ENCODE peak calls at places on chromosomes 12 and 14, in four cellular contexts. X is K562, D is GM12878, Q is HepG2. U is an unnamed sample.

GRCh38 chr14:57189070-57189469 is 79.6 kb downstream of the EXOC5 start:
- DNase-seq in D (no peak), Q (peak; percentile 3), X (peak; percentile 15), U (peak; percentile 19)

GRCh38 chr12:113416091-113416754 is 6.0 kb upstream of the SDSL start:
- DNase-seq in X (peak; percentile 76), Q (no peak), D (no peak), U (no peak)

GRCh38 chr14:55814873-55815272 is 234.9 kb downstream of the KTN1 start:
- DNase-seq in Q (no peak), D (no peak), X (no peak), U (no peak)

GRCh38 chr14:37131205-37131604 is 41.2 kb downstream of the SLC25A21 start:
- DNase-seq in Q (no peak), D (no peak), X (no peak), U (no peak)

GRCh38 chr14:69685217-69685616 is 73.8 kb downstream of the SUSD6 start:
- DNase-seq in X (peak; percentile 60), D (no peak), Q (no peak), U (no peak)

GRCh38 chr12:119068129-119068856 is 87.0 kb downstream of the SRRM4 start:
- DNase-seq in D (no peak), X (no peak), Q (no peak), U (no peak)

GRCh38 chr12:55067701-55068100 is 47.9 kb downstream of the NEUROD4 start:
- DNase-seq in X (no peak), Q (no peak), D (no peak), U (no peak)

GRCh38 chr12:2691340-2692111 is 103.2 kb upstream of the FKBP4 start:
- DNase-seq in X (no peak), D (peak; percentile 15), Q (no peak), U (no peak)

GRCh38 chr12:128820723-128821432 is 2.9 kb downstream of the SLC15A4 start:
- DNase-seq in D (no peak), Q (no peak), X (no peak), U (no peak)

GRCh38 chr14:23483216-23483854 is 13.8 kb downstream of the NGDN start:
- DNase-seq in Q (peak; percentile 69), X (peak; percentile 34), D (no peak), U (peak; percentile 77)

GRCh38 chr12:101780599-101780998 is 41.3 kb upstream of the SYCP3 start:
- DNase-seq in D (no peak), X (no peak), Q (no peak), U (no peak)

GRCh38 chr14:74955229-74955999 is at the start of gene PGF:
- DNase-seq in Q (no peak), X (peak; percentile 59), D (no peak), U (peak; percentile 77)

GRCh38 chr14:88255196-88255595 is 67.9 kb downstream of the KCNK10 start:
- DNase-seq in X (no peak), Q (no peak), D (no peak), U (no peak)

GRCh38 chr14:94458558-94459200 is 6.1 kb upstream of the SERPINA11 start:
- DNase-seq in X (no peak), Q (no peak), D (no peak), U (no peak)

GRCh38 chr12:26195250-26195640 is at the start of gene SSPN:
- DNase-seq in X (no peak), Q (no peak), D (no peak), U (peak; percentile 33)

GRCh38 chr14:106343636-106344035 is 817.3 kb downstream of the TMEM121 start:
- DNase-seq in Q (no peak), D (no peak), X (no peak), U (no peak)

GRCh38 chr12:28578361-28578760 is 388.1 kb downstream of the CCDC91 start:
- DNase-seq in D (no peak), Q (no peak), X (no peak), U (no peak)

GRCh38 chr14:96391293-96392118 is 422 bp upstream of the AK7 start:
- DNase-seq in X (peak; percentile 88), D (peak; percentile 69), Q (peak; percentile 82), U (peak; percentile 99)

GRCh38 chr14:37114039-37114438 is 58.4 kb downstream of the SLC25A21 start:
- DNase-seq in D (no peak), Q (no peak), X (no peak), U (no peak)

GRCh38 chr14:32438511-32438910 is 109.4 kb downstream of the AKAP6 start:
- DNase-seq in D (no peak), X (no peak), Q (no peak), U (no peak)

GRCh38 chr12:46487567-46488131 is 115.1 kb upstream of the SLC38A2 start:
- DNase-seq in X (no peak), Q (no peak), D (no peak), U (no peak)
- TF ChIP-seq FOXM1 in X (no peak), Q (no peak), D (no peak), U (no peak)

GRCh38 chr12:14369322-14369721 is 3.8 kb downstream of the ATF7IP start:
- DNase-seq in Q (no peak), D (no peak), X (no peak), U (no peak)

DNA sequence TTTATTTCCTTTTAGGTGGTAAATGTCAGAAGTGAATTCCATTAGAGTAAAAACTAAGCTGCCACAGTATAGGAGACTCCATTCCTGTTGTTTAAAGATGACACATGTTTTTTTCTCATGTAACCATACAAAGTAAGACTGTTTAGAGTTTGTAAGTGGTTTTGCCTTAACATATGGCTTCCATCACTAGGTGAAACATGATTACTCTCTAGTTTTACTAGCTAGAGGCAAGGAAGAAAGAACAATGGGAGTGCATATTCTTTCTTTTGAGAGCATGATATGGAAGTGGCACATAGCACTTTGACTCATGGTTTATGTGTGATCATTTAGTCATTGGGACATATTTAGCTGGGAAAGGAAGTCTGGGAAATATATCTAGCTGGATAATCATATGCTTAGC is 7.7 kb downstream of the ATF7IP start:
- DNase-seq in Q (no peak), X (no peak), D (no peak), U (no peak)
- TF ChIP-seq TARDBP in Q (no peak), X (no peak), D (no peak), U (no peak)

DNA sequence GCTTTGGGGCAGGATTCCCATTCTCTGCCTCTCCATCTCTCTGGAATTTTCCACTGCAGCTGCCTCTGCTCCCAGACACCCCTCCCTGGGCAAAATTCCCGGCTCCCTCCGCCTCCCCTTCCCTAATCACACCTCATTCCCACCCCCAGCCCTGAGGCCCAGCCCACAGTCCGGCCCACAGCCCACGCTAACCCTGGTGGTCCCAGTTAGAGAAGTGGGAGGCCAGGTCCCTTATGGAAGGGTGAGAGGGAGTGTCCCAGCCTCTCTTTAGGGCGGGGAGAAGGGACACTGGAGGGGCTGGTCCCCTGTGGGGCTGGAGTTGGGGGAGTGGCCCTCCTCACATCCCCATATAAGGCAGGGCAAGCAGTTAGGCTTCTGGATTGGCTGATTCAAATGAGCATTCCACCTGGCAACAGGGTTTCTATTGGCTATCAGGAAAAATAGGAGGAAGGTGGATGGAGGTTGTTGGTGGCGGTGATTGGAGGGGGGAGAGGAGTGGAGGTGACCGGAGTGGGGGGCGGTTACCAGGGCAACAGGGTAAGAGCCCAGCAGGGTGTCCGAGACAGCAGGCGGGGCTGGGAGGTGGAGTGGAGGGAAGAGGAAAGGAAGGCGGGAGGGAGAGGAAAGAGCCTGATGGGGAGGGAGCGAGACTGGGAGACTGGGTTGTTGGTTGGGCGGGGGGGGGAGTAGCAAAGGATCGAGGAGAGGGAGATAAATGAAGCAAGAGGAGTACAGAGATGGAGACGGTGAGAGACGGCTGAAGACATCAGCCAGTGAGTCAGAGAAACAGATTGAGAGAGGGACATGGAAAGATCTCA is 1.9 kb upstream of the PTMS start:
- DNase-seq in Q (peak; percentile 95), D (peak; percentile 98), X (peak; percentile 93), U (peak; percentile 94)
- TF ChIP-seq SP1 in Q (peak; percentile 6), D (peak; percentile 84), X (peak; percentile 37), U (no peak)

DNA sequence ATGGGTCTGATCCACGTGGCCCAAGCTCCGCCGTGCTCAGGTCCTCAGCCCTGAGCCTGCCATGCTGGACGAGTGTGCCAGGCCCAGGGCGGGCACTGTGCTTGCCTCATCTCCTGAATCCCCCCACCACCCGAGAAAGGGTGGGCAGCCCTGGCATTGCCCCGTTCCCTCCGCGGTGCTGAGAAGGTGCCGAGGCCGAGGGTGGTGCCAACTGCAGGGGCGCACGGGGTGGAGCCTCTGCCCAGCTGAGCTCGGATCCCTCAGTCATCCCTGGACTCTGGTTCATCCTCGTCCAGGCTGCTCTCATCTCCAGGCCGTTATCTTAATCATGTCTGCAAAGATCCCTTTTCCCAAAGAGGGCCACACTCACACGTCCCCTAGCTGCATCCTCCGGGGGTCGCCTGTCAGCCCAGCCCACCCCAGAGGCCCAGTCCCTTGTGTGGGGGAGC is 60.6 kb downstream of the NOC4L start:
- DNase-seq in D (no peak), Q (no peak), X (no peak), U (no peak)
- TF ChIP-seq FOXM1 in D (no peak), Q (no peak), X (no peak), U (no peak)

DNA sequence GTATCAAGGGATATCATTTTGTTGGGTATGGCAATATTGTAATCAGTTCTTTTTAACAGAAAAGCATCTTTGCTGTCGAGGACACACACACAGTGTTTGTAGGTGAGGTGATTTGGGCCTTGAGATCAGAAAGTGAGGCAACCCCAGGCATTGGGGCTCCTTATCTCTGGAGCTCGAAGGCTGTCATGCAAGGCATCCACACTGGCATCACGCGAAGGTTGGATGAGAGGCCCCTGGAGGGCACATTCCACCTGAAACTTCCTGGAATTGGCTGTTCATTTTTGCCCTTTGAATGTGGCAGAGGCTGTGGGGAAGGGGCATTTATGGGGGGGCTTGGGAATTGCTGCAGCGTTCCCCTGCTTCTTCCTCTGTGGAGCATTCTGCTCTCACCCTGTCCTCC is 45.5 kb downstream of the IL31 start:
- DNase-seq in D (no peak), X (no peak), Q (no peak), U (no peak)
- TF ChIP-seq TARDBP in D (no peak), X (no peak), Q (no peak), U (no peak)

DNA sequence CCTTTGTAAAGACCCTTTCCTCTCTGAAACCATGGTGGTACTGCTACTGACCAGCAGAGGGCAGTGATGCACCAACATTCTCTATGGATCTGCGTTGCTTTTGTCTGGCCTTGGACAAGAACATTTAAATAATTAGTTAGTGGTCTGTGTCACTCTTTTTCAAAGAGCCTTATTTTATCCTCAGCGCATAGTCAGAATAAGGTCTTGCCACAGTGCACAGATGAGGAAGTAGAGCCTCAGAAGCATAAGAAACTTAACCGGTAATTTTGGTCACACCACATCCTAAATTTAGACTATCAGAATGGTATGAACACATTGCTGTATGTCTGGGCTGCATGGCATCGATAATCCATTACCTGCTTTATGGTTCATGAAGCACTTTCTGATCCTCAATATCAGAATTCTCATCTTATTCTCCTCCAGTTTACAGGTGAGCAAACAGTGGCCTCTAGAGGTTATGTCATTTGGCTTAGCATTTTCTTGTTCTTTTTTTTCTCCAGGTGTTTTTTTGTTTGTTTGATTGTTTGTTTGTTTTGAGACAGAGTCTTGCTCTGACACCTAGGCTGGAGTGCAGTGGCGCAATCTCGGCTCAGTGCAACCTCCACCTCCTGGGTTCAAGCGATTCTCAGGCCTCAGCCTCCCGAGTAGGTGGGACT is 23.7 kb upstream of the IFT81 start:
- DNase-seq in D (peak; percentile 93), X (peak; percentile 84), Q (peak; percentile 70), U (peak; percentile 68)
- TF ChIP-seq SP1 in D (no peak), X (peak; percentile 53), Q (no peak), U (no peak)

DNA sequence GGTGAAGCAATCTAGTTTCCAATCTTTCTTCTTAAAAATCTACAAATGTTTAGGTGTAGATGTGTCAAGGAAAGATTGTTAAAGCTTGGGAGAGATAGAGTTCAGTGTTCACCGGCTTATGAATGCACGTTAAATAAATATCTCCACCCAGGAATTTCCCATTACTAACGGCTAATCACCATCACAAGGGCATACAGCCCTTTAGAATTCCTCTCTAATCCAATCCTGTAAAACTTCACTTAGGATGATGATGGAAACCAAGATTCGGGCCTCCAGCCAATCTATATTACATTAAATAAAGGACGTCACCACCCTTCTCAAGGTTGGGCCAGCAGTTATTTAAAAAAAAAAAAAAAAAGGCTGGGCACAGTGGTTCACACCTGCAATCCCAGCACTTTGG is 23.3 kb downstream of the DUSP16 start:
- DNase-seq in D (no peak), X (no peak), Q (no peak), U (no peak)
- TF ChIP-seq FOXM1 in D (no peak), X (no peak), Q (no peak), U (no peak)

U was measured in HEK293T.